ENCODE peak calls at places on chromosomes 2 and 18, in seven cellular contexts. F, L, W, J, U, N and R are unnamed samples.

GRCh38 chr2:114222331-114222730 is 220.1 kb upstream of the DPP10 start:
- DNase-seq in F (no peak), L (no peak), W (no peak), J (no peak), U (no peak), N (no peak), R (no peak)

GRCh38 chr18:22052405-22053105 is 116.8 kb upstream of the GATA6 start:
- DNase-seq in F (no peak), L (peak; percentile 25), W (no peak), J (no peak), U (no peak), N (no peak), R (no peak)

GRCh38 chr2:202317080-202317859 is 51.7 kb downstream of the NOP58 start:
- DNase-seq in F (no peak), L (peak; percentile 75), W (peak; percentile 83), J (peak; percentile 78), U (peak; percentile 44), N (peak; percentile 5), R (no peak)

GRCh38 chr2:54060000-54060399 is 55.4 kb upstream of the ACYP2 start:
- DNase-seq in F (no peak), L (no peak), W (no peak), J (no peak), U (no peak), N (no peak), R (no peak)

GRCh38 chr18:22710628-22711380 is 222.3 kb upstream of the RBBP8 start:
- DNase-seq in F (no peak), L (peak; percentile 47), W (no peak), J (peak; percentile 78), U (no peak), N (no peak), R (peak; percentile 18)

GRCh38 chr2:52955079-52955478 is 812.5 kb upstream of the CHAC2 start:
- DNase-seq in F (no peak), L (no peak), W (no peak), J (no peak), U (no peak), N (no peak), R (no peak)

GRCh38 chr2:46981662-46982351 is 66.2 kb upstream of the MCFD2 start:
- DNase-seq in F (no peak), L (peak; percentile 53), W (no peak), J (peak; percentile 37), U (no peak), N (no peak), R (no peak)

GRCh38 chr2:105926960-105927678 is 182.4 kb downstream of the NCK2 start:
- DNase-seq in F (peak; percentile 71), L (peak; percentile 25), W (no peak), J (no peak), U (no peak), N (no peak), R (no peak)

GRCh38 chr2:117232305-117232704 is 582.2 kb upstream of the DDX18 start:
- DNase-seq in F (no peak), L (no peak), W (no peak), J (no peak), U (no peak), N (no peak), R (peak; percentile 2)

GRCh38 chr18:77016936-77017335 is 115.6 kb downstream of the MBP start:
- DNase-seq in F (no peak), L (no peak), W (peak; percentile 38), J (no peak), U (no peak), N (peak; percentile 93), R (no peak)

GRCh38 chr18:77017355-77017754 is 115.2 kb downstream of the MBP start:
- DNase-seq in F (no peak), L (no peak), W (no peak), J (no peak), U (no peak), N (peak; percentile 68), R (no peak)

GRCh38 chr18:77015176-77015575 is 117.4 kb downstream of the MBP start:
- DNase-seq in F (no peak), L (no peak), W (no peak), J (no peak), U (no peak), N (no peak), R (no peak)

GRCh38 chr18:77014538-77014937 is 118.0 kb downstream of the MBP start:
- DNase-seq in F (no peak), L (no peak), W (no peak), J (peak; percentile 80), U (no peak), N (no peak), R (no peak)

GRCh38 chr18:77016133-77016839 is 116.3 kb downstream of the MBP start:
- DNase-seq in F (no peak), L (no peak), W (no peak), J (no peak), U (no peak), N (no peak), R (no peak)
- H3K27ac ChIP-seq in F (no peak overlapping the region), L (no peak overlapping the region), W (peak overlapping the region; percentile 92), J (no peak overlapping the region), U (no peak overlapping the region), N (peak overlapping the region; percentile 86), R (no peak overlapping the region)

DNA sequence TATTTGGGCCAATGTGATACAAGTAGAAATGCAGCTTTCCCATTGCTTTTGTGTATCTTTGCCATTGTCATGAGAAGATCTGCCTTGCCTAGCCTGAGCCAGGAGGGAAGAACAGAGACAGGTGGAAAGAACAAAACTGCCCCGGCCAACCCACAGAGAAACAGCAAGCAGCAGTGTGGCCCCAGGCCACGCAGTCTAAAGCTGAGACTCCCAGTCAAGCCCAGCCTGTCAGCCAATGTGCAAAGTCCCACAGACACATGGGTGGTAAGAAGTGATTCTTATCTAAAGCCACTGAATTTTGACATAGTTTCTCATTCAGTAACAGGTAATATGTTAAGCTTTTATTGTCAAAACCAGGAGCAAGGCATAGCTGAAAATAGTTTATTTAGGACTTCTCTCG is 245.8 kb upstream of the RND3 start:
- DNase-seq in F (no peak), L (no peak), W (no peak), J (no peak), U (no peak), N (no peak), R (no peak)
- H3K27ac ChIP-seq in F (no peak overlapping the region), L (no peak overlapping the region), W (no peak overlapping the region), J (no peak overlapping the region), U (no peak overlapping the region), N (no peak overlapping the region), R (no peak overlapping the region)

GRCh38 chr2:236643480-236643879 is 73.9 kb downstream of the ACKR3 start:
- DNase-seq in F (no peak), L (no peak), W (no peak), J (peak; percentile 29), U (no peak), N (no peak), R (no peak)

GRCh38 chr2:236644502-236644911 is 74.9 kb downstream of the ACKR3 start:
- DNase-seq in F (no peak), L (no peak), W (no peak), J (peak; percentile 14), U (no peak), N (no peak), R (no peak)

GRCh38 chr2:236642584-236643291 is 73.1 kb downstream of the ACKR3 start:
- DNase-seq in F (no peak), L (peak; percentile 73), W (peak; percentile 94), J (peak; percentile 95), U (no peak), N (no peak), R (peak; percentile 63)

GRCh38 chr2:236642125-236642524 is 72.5 kb downstream of the ACKR3 start:
- DNase-seq in F (no peak), L (no peak), W (peak; percentile 50), J (peak; percentile 55), U (no peak), N (no peak), R (no peak)

DNA sequence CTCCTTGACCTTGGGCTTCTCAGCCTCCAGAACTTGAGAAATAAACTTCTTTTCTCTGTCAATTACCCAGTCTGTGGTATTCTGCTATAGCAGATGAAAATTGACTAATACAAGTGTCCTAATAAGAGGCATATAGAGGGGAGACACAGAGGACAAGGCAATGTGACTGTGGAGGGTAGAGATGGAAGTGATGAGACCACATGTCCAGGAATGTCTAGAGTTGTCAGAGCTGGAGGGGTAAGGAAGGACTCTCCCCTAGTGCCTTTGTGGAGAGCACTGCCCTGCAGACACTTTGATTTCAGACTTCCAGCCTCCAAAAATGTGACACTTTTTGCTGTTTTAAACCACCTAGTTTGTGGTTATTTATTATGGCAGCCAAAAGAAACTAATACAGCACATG is 74.4 kb downstream of the ACKR3 start:
- DNase-seq in F (no peak), L (no peak), W (no peak), J (no peak), U (no peak), N (no peak), R (no peak)
- H3K27ac ChIP-seq in F (no peak overlapping the region), L (no peak overlapping the region), W (peak overlapping the region; percentile 90), J (no peak overlapping the region), U (no peak overlapping the region), N (no peak overlapping the region), R (no peak overlapping the region)

DNA sequence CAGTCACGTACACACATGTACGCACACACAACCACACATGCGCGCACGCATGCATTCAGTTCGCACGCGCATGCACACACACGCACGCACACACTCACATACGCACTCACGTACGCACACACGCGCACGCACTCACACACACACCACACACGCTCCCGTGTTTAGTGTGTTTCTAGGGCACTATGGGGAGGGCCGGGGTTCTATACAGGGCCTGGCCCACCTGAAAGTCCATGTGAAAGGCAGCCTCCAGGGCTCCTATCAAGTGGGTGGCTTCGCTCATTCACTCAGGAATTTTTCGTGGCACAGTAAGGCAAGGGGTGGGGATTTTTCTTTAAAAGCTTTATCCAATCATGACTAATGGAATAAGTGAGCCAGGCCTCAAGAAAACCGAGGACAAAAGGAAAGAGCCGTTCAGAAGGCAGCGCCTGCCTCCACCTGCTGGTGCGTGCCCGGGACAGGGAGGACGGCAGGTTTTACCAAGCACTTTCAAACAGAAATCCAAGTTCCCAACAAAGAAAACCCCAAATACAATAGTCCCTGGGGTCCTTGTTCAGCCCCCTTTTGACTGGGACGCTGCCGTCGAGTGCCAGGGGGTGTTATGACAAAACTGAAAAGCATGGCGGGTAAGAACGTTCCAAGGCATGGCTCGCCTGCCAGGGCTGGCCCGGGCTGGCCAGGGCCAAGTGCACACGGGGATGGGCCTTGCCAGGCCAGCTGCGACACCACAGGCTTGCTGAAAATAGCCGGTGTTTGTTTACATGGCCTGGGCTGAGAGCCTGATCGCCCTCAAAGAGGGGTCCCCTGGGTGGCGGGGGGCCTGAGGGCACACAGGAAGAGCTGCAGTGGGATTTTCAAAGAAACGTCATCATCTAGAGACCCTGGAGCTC is 110.0 kb downstream of the HDAC4 start:
- DNase-seq in F (no peak), L (peak; percentile 14), W (no peak), J (peak; percentile 72), U (no peak), N (peak; percentile 63), R (peak; percentile 43)
- H3K27ac ChIP-seq in F (no peak overlapping the region), L (peak overlapping the region; percentile 75), W (peak overlapping the region; percentile 83), J (peak overlapping the region; percentile 28), U (peak overlapping the region; percentile 13), N (peak overlapping the region; percentile 93), R (peak overlapping the region; percentile 43)

GRCh38 chr2:190578158-190579057 is 43.9 kb upstream of the NEMP2 start:
- DNase-seq in F (no peak), L (peak; percentile 75), W (peak; percentile 14), J (peak; percentile 62), U (peak; percentile 34), N (no peak), R (peak; percentile 73)
- H3K27ac ChIP-seq in F (peak overlapping the region; percentile 7), L (peak overlapping the region; percentile 81), W (peak overlapping the region; percentile 58), J (peak overlapping the region; percentile 17), U (no peak overlapping the region), N (peak overlapping the region; percentile 24), R (peak overlapping the region; percentile 97)

GRCh38 chr2:68764041-68764780 is 29.6 kb downstream of the ARHGAP25 start:
- DNase-seq in F (no peak), L (no peak), W (no peak), J (no peak), U (no peak), N (no peak), R (no peak)
- H3K27ac ChIP-seq in F (peak overlapping the region; percentile 82), L (peak overlapping the region; percentile 63), W (no peak overlapping the region), J (no peak overlapping the region), U (no peak overlapping the region), N (no peak overlapping the region), R (no peak overlapping the region)